ENCODE peak calls at places on chromosomes 13 and 19, in four cellular contexts. I is lung, V is brain microvascular endothelial cell, N is Peyer's patch. W is an unnamed sample.

GRCh38 chr19:15114153-15114540 is 6.9 kb downstream of the SYDE1 start:
- DNase-seq in N (no peak), I (no peak), V (peak; percentile 58), W (no peak)

GRCh38 chr13:46893820-46894533 is 2.9 kb downstream of the HTR2A start:
- DNase-seq in N (peak; percentile 29), V (peak; percentile 32), I (peak; percentile 71), W (no peak)

GRCh38 chr13:50589651-50590054 is 253.8 kb downstream of the DLEU7 start:
- DNase-seq in N (no peak), V (peak; percentile 82), I (no peak), W (no peak)

GRCh38 chr13:109790951-109791605 is 4.7 kb upstream of the IRS2 start:
- DNase-seq in V (peak; percentile 35), I (no peak), N (no peak), W (no peak)

GRCh38 chr19:30222428-30222873 is 149.7 kb upstream of the ZNF536 start:
- DNase-seq in V (no peak), I (no peak), N (no peak), W (no peak)

GRCh38 chr13:35923347-35923746 is 207.8 kb downstream of the DCLK1 start:
- DNase-seq in I (no peak), V (peak; percentile 78), N (no peak), W (no peak)

GRCh38 chr13:98265669-98266551 is 88.8 kb upstream of the RNF113B start:
- DNase-seq in N (no peak), V (no peak), I (no peak), W (no peak)

GRCh38 chr19:2645816-2646215 is 56.7 kb downstream of the GNG7 start:
- DNase-seq in N (no peak), I (no peak), V (no peak), W (no peak)

GRCh38 chr19:29445246-29445645 is 80.5 kb upstream of the VSTM2B start:
- DNase-seq in I (no peak), V (no peak), N (no peak), W (no peak)

GRCh38 chr13:110699148-110700145 is 6.5 kb downstream of the CARS2 start:
- DNase-seq in N (no peak), V (no peak), I (no peak), W (no peak)

GRCh38 chr13:69194130-69194529 is 913.5 kb upstream of the ATXN8OS start:
- DNase-seq in I (no peak), N (no peak), V (no peak), W (no peak)

GRCh38 chr13:90839061-90839460 is 508.4 kb upstream of the MIR17HG start:
- DNase-seq in N (no peak), V (no peak), I (no peak), W (no peak)

GRCh38 chr19:38959618-38960017 is 15.9 kb downstream of the FBXO17 start:
- DNase-seq in N (no peak), I (no peak), V (no peak), W (no peak)

GRCh38 chr19:38953677-38954076 is 21.9 kb downstream of the FBXO17 start:
- DNase-seq in V (no peak), I (no peak), N (no peak), W (no peak)

GRCh38 chr19:38956264-38956663 is 19.3 kb downstream of the FBXO17 start:
- DNase-seq in V (no peak), I (no peak), N (no peak), W (no peak)

GRCh38 chr19:38952395-38953165 is 21.8 kb downstream of the MRPS12 start:
- DNase-seq in N (no peak), V (no peak), I (peak; percentile 41), W (no peak)

GRCh38 chr19:38958301-38958700 is 17.2 kb downstream of the FBXO17 start:
- DNase-seq in N (no peak), I (no peak), V (no peak), W (no peak)
- H3K4me3 ChIP-seq in N (no peak overlapping the region), I (no peak overlapping the region), V (no peak overlapping the region), W (no peak overlapping the region)

DNA sequence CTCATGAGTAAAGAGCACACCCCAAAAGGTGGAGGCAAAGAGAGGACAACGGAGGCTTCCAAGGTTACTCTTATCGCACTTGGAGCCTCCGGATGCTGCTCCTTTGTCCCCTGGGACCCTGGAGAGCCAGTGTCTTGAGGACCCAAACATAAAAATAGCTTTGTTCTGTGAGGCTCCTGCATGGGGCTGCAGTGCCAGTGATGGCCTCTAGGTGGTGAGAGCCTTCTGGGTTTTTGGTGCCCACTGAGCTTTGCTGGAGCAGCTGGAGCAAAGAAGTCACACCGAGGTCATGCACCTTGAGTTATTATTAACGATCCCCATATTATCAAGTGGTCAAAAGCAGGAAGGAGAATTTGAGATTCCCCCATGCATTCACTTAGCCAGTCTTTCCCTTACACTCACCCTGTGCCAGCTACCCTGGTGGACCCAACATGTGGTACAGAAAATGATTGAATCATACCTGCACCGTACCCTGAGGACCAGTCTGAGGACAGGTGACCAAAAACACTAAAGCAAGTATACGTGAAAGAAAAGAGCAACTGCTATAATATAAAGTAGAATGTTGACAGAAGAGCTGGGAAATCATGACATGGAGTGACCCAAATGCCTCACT is 41.5 kb downstream of the ZNF682 start:
- DNase-seq in I (no peak), N (peak; percentile 48), V (no peak), W (no peak)
- TF ChIP-seq CTCF in I (peak; percentile 58), N (peak; percentile 71), V (peak; percentile 54), W (peak; percentile 62)

GRCh38 chr19:41226874-41227390 is 7.9 kb downstream of the AXL start:
- DNase-seq in I (no peak), N (no peak), V (no peak), W (no peak)
- H3K4me3 ChIP-seq in I (no peak overlapping the region), N (peak overlapping the region; percentile 64), V (peak overlapping the region; percentile 31), W (peak overlapping the region; percentile 38)

DNA sequence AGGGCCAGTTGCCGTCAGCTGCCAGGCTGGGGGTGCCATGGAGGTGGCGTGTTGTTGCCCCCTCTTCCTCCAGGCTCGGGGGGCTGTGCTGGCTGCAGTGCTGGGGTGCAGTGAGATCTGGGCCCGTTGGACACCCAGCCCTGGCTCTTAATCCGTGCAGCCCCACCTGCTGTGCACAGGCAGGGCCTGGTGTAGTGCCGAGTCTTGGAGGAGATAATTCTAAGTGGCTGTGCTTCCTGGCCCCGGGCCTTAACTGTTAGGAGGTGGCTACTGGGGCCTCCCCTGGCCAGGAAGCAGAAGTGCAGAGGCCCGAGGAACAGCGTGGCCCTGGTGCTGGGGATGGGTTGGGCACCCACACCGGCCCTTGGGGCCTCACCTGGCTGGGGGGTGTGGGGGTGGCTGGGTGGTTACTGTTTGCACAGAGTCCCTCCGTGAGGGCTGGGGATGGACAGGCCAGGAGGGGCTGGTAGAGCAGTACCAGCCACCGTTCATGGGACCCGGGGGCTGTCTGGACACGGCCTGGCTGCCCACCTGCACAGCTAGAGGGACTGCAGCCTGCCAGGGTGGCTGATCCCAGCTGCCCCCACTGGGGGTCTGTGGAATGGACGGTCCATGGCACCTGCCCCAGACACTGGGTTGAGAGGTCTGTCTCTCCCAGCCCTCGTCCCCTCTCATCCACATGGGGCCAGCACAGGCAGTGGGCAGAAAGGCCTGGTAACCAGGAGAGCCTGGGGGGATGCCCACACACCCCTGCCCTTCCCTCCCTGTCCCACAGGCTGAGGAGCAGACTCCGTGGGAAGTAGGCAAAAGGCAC is 3.3 kb downstream of the GPX4 start:
- DNase-seq in N (no peak), V (no peak), I (no peak), W (no peak)
- TF ChIP-seq CTCF in N (no peak), V (peak; percentile 43), I (no peak), W (no peak)

W was measured in breast epithelium.